ENCODE peak calls at places on chromosomes 2 and 18, in five cellular contexts. Z, E, G, D and X are unnamed samples.

GRCh38 chr2:62884086-62884485 is 166.5 kb upstream of the OTX1 start:
- DNase-seq in Z (no peak), E (no peak), G (no peak), D (no peak), X (no peak)

GRCh38 chr18:28189400-28190239 is 12.7 kb upstream of the CDH2 start:
- DNase-seq in Z (peak), E (no peak), G (no peak), D (peak), X (peak)

GRCh38 chr2:1854747-1855146 is 110.4 kb upstream of the PXDN start:
- DNase-seq in Z (peak), E (no peak), G (no peak), D (no peak), X (peak)

GRCh38 chr2:144553379-144553778 is 33.5 kb upstream of the ZEB2 start:
- DNase-seq in Z (no peak), E (no peak), G (no peak), D (no peak), X (no peak)

GRCh38 chr2:74002515-74003391 is 18.0 kb downstream of the TET3 start:
- DNase-seq in Z (peak), E (peak), G (peak), D (peak), X (peak)

GRCh38 chr2:131027566-131028528 is 65.4 kb downstream of the FAM168B start:
- DNase-seq in Z (no peak), E (no peak), G (peak), D (no peak), X (no peak)

GRCh38 chr2:119820275-119820674 is 60.6 kb downstream of the PTPN4 start:
- DNase-seq in Z (no peak), E (no peak), G (no peak), D (peak), X (no peak)

GRCh38 chr2:234355052-234355720 is 141.7 kb downstream of the ARL4C start:
- DNase-seq in Z (no peak), E (no peak), G (no peak), D (no peak), X (no peak)

GRCh38 chr2:65129276-65129612 is 662 bp downstream of the RAB1A start:
- DNase-seq in Z (peak), E (no peak), G (no peak), D (no peak), X (no peak)

GRCh38 chr2:16525265-16525887 is 140.3 kb downstream of the CYRIA start:
- DNase-seq in Z (peak), E (no peak), G (no peak), D (peak), X (no peak)

GRCh38 chr2:10306901-10307463 is 4.3 kb downstream of the HPCAL1 start:
- DNase-seq in Z (no peak), E (peak), G (no peak), D (no peak), X (no peak)

GRCh38 chr18:9994701-9995100 is 80.9 kb downstream of the VAPA start:
- DNase-seq in Z (no peak), E (peak), G (no peak), D (no peak), X (no peak)

GRCh38 chr18:59517446-59518171 is 158.5 kb upstream of the LMAN1 start:
- DNase-seq in Z (peak), E (no peak), G (no peak), D (no peak), X (no peak)

GRCh38 chr2:85728883-85729824 is 24.6 kb upstream of the ATOH8 start:
- DNase-seq in Z (peak), E (peak), G (peak), D (peak), X (peak)

GRCh38 chr2:121825003-121825950 is 69.8 kb downstream of the TSN start:
- DNase-seq in Z (no peak), E (no peak), G (no peak), D (no peak), X (no peak)

GRCh38 chr2:178404380-178404767 is 46.6 kb downstream of the PRKRA start:
- DNase-seq in Z (no peak), E (no peak), G (no peak), D (no peak), X (no peak)

GRCh38 chr2:106098081-106098480 is 96.0 kb downstream of the UXS1 start:
- DNase-seq in Z (no peak), E (no peak), G (no peak), D (no peak), X (no peak)

GRCh38 chr2:36411962-36412444 is 56.4 kb downstream of the CRIM1 start:
- DNase-seq in Z (no peak), E (no peak), G (no peak), D (no peak), X (no peak)
- TF ChIP-seq CTCF in Z (no peak), E (no peak), G (no peak), D (no peak), X (peak)

GRCh38 chr2:201218780-201219179 is 35.8 kb downstream of the CASP10 start:
- DNase-seq in Z (no peak), E (no peak), G (no peak), D (no peak), X (no peak)

GRCh38 chr2:201220102-201220570 is 37.2 kb downstream of the CASP10 start:
- DNase-seq in Z (peak), E (peak), G (no peak), D (peak), X (peak)

GRCh38 chr2:201215963-201216362 is 33.0 kb downstream of the CASP10 start:
- DNase-seq in Z (no peak), E (no peak), G (no peak), D (no peak), X (no peak)

GRCh38 chr2:201219328-201220096 is 36.6 kb downstream of the CASP10 start:
- DNase-seq in Z (no peak), E (no peak), G (no peak), D (no peak), X (no peak)

GRCh38 chr2:201216918-201217317 is 34.0 kb downstream of the CASP10 start:
- DNase-seq in Z (no peak), E (no peak), G (no peak), D (no peak), X (no peak)
- TF ChIP-seq POLR2A in Z (no peak), E (no peak), G (no peak), D (no peak), X (no peak)

DNA sequence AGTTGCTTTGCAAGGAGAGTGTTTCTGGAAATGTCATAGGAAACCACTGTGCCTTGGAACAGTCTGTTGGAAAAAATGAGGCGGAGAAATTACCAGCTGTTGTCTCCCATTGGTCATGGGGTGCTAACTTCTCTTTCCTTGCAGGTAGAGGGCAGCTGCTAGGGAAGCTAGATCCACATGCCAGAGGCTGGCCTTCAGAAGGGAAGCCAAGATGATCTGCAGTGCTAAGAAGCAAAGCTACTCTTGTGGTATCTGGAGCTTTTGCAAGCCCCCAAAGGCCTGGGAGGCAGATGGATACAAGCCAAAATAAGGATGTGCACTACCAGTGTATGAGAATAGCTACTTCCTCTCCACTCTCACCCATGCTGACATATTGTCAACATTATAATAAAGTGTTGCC is 34.9 kb upstream of the LAMA1 start:
- DNase-seq in Z (peak), E (no peak), G (no peak), D (no peak), X (no peak)
- TF ChIP-seq CTCF in Z (no peak), E (no peak), G (no peak), D (no peak), X (no peak)

GRCh38 chr18:62186656-62187542 is at the start of the genes PIGN and RELCH:
- DNase-seq in Z (peak), E (peak), G (peak), D (peak), X (peak)
- TF ChIP-seq POLR2A in Z (no peak), E (peak), G (no peak), D (peak), X (no peak)

GRCh38 chr2:95306306-95306895 is 9.3 kb downstream of the KCNIP3 start:
- DNase-seq in Z (no peak), E (no peak), G (no peak), D (no peak), X (peak)

GRCh38 chr2:95307878-95308277 is 10.7 kb downstream of the KCNIP3 start:
- DNase-seq in Z (no peak), E (no peak), G (no peak), D (no peak), X (no peak)

GRCh38 chr2:95308426-95308990 is 11.4 kb downstream of the KCNIP3 start:
- DNase-seq in Z (no peak), E (no peak), G (no peak), D (no peak), X (no peak)

GRCh38 chr2:95305341-95306058 is 8.4 kb downstream of the KCNIP3 start:
- DNase-seq in Z (no peak), E (no peak), G (no peak), D (no peak), X (peak)

GRCh38 chr2:95307036-95307435 is 9.9 kb downstream of the KCNIP3 start:
- DNase-seq in Z (no peak), E (no peak), G (no peak), D (no peak), X (no peak)
- TF ChIP-seq CTCF in Z (no peak), E (no peak), G (no peak), D (no peak), X (no peak)

DNA sequence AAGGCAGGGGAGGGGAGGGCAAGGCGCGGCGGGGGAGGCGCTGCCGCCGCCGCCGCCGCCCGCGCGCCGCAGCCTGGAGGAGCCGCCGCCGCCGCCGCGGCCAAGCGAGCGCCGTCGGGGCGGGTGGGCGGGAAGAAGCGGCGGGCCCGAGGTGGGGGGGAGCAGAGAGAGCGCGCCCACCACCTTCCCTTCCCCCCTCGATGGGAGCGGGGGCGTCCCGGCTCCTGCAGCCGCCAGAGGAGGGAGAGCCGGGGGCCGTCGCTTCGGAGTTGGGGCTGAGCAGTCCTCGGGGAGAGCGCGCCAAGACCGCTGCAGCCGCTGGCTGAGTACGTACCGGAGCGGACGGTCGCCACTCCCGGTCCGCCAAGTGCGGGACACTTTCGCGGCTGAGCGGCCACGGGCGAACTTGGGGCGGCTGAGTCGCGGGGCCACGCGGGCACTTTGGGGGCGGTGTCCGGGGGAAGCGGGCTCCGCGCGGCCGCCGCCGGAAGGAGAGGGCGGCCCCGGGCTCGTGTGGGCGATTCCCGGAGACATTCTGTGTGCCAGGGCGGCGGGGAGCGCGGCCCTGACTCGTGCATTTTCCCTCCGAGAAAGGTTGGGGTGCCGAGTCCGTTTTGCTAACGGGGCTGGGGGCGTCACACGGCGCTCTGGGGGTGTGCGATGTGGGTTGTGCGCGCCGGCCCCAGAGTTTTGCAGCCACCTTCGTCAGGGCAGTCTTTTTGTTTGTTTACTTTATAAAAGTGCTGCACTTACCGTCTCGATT is at the start of gene NAB1:
- DNase-seq in Z (peak), E (peak), G (peak), D (peak), X (peak)
- TF ChIP-seq POLR2A in Z (no peak), E (no peak), G (no peak), D (peak), X (no peak)

GRCh38 chr2:535222-535621 is 142.0 kb downstream of the TMEM18 start:
- DNase-seq in Z (no peak), E (no peak), G (no peak), D (no peak), X (no peak)
- TF ChIP-seq CTCF in Z (no peak), E (no peak), G (no peak), D (no peak), X (no peak)

DNA sequence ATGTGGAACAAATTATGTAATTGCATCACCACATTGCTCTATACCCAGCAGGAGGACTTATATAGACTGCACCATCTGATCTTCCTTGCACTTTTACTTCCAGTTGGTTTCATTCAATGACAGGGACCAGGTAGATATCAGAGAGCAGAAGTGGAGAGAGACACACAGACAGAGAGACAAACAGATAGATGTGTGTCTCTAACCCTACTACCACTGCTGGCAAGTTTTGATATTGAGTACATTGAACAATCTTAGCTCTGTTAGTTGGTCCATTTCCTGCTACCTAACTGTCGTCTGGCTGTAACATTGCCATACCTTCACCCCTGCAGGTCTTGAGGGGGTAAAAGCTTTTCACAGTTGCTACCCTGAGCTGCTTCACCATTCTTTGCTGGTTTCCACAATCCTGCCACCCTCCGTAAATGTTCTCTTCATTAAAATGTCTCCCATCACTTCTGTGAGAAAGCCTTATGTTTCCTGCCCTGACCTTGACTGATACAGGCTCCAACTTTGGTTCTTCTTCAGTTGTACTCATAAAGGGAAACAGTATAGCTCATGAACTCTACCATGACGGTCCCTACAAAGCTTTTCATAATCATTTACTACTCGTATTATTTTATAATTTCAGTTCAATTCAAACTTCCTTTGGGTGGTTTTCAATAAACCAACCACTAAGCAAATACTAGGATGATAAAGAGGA is 62.3 kb upstream of the ITGA4 start:
- DNase-seq in Z (no peak), E (no peak), G (no peak), D (no peak), X (no peak)
- TF ChIP-seq POLR2A in Z (no peak), E (no peak), G (no peak), D (no peak), X (no peak)